ENCODE peak calls at places on chromosomes 13 and 19, in seven cellular contexts. One of them, this sample, is unnamed.

GRCh38 chr13:91564422-91564821 is 166.0 kb downstream of the GPC5 start:
- DNase-seq in EL: no peak
- DNase-seq in lung microvascular endothelial cell: no peak
- DNase-seq in gastrocnemius medialis: no peak
- DNase-seq in progenitor cell of endocrine pancreas: no peak
- DNase-seq in GM23248: no peak
- DNase-seq in HT1080: no peak
- DNase-seq in this sample: no peak

GRCh38 chr13:110559429-110559943 is 2.0 kb downstream of the RAB20 start:
- DNase-seq in HT1080: no peak
- DNase-seq in progenitor cell of endocrine pancreas: no peak
- DNase-seq in GM23248: peak; percentile 72
- DNase-seq in gastrocnemius medialis: no peak
- DNase-seq in lung microvascular endothelial cell: no peak
- DNase-seq in EL: peak; percentile 42
- DNase-seq in this sample: peak; percentile 97

GRCh38 chr19:28606269-28607032 is 606.5 kb downstream of the UQCRFS1 start:
- DNase-seq in EL: no peak
- DNase-seq in lung microvascular endothelial cell: no peak
- DNase-seq in gastrocnemius medialis: no peak
- DNase-seq in GM23248: no peak
- DNase-seq in progenitor cell of endocrine pancreas: no peak
- DNase-seq in HT1080: no peak
- DNase-seq in this sample: no peak

GRCh38 chr13:39051157-39051556 is 12.9 kb downstream of the NHLRC3 start:
- DNase-seq in lung microvascular endothelial cell: peak; percentile 54
- DNase-seq in gastrocnemius medialis: no peak
- DNase-seq in GM23248: peak; percentile 69
- DNase-seq in EL: peak; percentile 28
- DNase-seq in progenitor cell of endocrine pancreas: no peak
- DNase-seq in HT1080: peak; percentile 16
- DNase-seq in this sample: no peak

GRCh38 chr19:1251503-1252220 is 3.3 kb downstream of the MIDN start:
- DNase-seq in HT1080: no peak
- DNase-seq in lung microvascular endothelial cell: peak; percentile 42
- DNase-seq in GM23248: no peak
- DNase-seq in progenitor cell of endocrine pancreas: no peak
- DNase-seq in gastrocnemius medialis: peak; percentile 61
- DNase-seq in EL: no peak
- DNase-seq in this sample: no peak

GRCh38 chr13:84362777-84363176 is 480.5 kb upstream of the SLITRK1 start:
- DNase-seq in gastrocnemius medialis: no peak
- DNase-seq in EL: peak; percentile 45
- DNase-seq in progenitor cell of endocrine pancreas: no peak
- DNase-seq in GM23248: peak; percentile 6
- DNase-seq in HT1080: no peak
- DNase-seq in lung microvascular endothelial cell: no peak
- DNase-seq in this sample: no peak

GRCh38 chr13:80214521-80214941 is 126.4 kb downstream of the SPRY2 start:
- DNase-seq in GM23248: no peak
- DNase-seq in HT1080: no peak
- DNase-seq in EL: no peak
- DNase-seq in gastrocnemius medialis: no peak
- DNase-seq in lung microvascular endothelial cell: no peak
- DNase-seq in progenitor cell of endocrine pancreas: no peak
- DNase-seq in this sample: no peak

GRCh38 chr19:7512400-7512851 is 3.5 kb upstream of the ZNF358 start:
- DNase-seq in gastrocnemius medialis: no peak
- DNase-seq in lung microvascular endothelial cell: no peak
- DNase-seq in GM23248: no peak
- DNase-seq in progenitor cell of endocrine pancreas: no peak
- DNase-seq in EL: peak; percentile 60
- DNase-seq in HT1080: peak; percentile 33
- DNase-seq in this sample: peak; percentile 68

GRCh38 chr19:1373534-1374249 is 10.0 kb upstream of the NDUFS7 start:
- DNase-seq in lung microvascular endothelial cell: no peak
- DNase-seq in progenitor cell of endocrine pancreas: no peak
- DNase-seq in HT1080: no peak
- DNase-seq in gastrocnemius medialis: no peak
- DNase-seq in GM23248: no peak
- DNase-seq in EL: no peak
- DNase-seq in this sample: no peak

GRCh38 chr19:14554382-14554812 is 17.5 kb downstream of the NDUFB7 start:
- DNase-seq in progenitor cell of endocrine pancreas: no peak
- DNase-seq in EL: no peak
- DNase-seq in GM23248: no peak
- DNase-seq in HT1080: no peak
- DNase-seq in lung microvascular endothelial cell: no peak
- DNase-seq in gastrocnemius medialis: no peak
- DNase-seq in this sample: peak; percentile 76

GRCh38 chr19:49396738-49397505 is 8.9 kb downstream of the KASH5 start:
- DNase-seq in GM23248: no peak
- DNase-seq in lung microvascular endothelial cell: no peak
- DNase-seq in EL: no peak
- DNase-seq in HT1080: no peak
- DNase-seq in gastrocnemius medialis: no peak
- DNase-seq in progenitor cell of endocrine pancreas: no peak
- DNase-seq in this sample: peak; percentile 59

GRCh38 chr19:8396563-8397203 is 6.5 kb downstream of the RAB11B start:
- DNase-seq in HT1080: peak; percentile 45
- DNase-seq in EL: peak; percentile 53
- DNase-seq in progenitor cell of endocrine pancreas: no peak
- DNase-seq in gastrocnemius medialis: peak; percentile 41
- DNase-seq in lung microvascular endothelial cell: peak; percentile 74
- DNase-seq in GM23248: peak; percentile 77
- DNase-seq in this sample: peak; percentile 98

GRCh38 chr13:66528903-66529576 is 701.1 kb downstream of the PCDH9 start:
- DNase-seq in HT1080: no peak
- DNase-seq in lung microvascular endothelial cell: no peak
- DNase-seq in EL: no peak
- DNase-seq in GM23248: no peak
- DNase-seq in progenitor cell of endocrine pancreas: no peak
- DNase-seq in gastrocnemius medialis: no peak
- DNase-seq in this sample: no peak

GRCh38 chr19:57110592-57111328 is 9.0 kb upstream of the USP29 start:
- DNase-seq in gastrocnemius medialis: no peak
- DNase-seq in lung microvascular endothelial cell: no peak
- DNase-seq in HT1080: peak; percentile 2
- DNase-seq in GM23248: peak; percentile 32
- DNase-seq in progenitor cell of endocrine pancreas: no peak
- DNase-seq in EL: no peak
- DNase-seq in this sample: no peak

GRCh38 chr19:4980087-4980486 is 11.2 kb downstream of the KDM4B start:
- DNase-seq in progenitor cell of endocrine pancreas: no peak
- DNase-seq in lung microvascular endothelial cell: no peak
- DNase-seq in HT1080: no peak
- DNase-seq in GM23248: peak; percentile 58
- DNase-seq in gastrocnemius medialis: peak; percentile 45
- DNase-seq in EL: peak; percentile 42
- DNase-seq in this sample: peak; percentile 48

GRCh38 chr19:49132974-49133609 is 13.7 kb downstream of the PPFIA3 start:
- DNase-seq in EL: no peak
- DNase-seq in HT1080: no peak
- DNase-seq in lung microvascular endothelial cell: no peak
- DNase-seq in GM23248: no peak
- DNase-seq in gastrocnemius medialis: no peak
- DNase-seq in progenitor cell of endocrine pancreas: no peak
- DNase-seq in this sample: peak; percentile 44

GRCh38 chr19:10555613-10555979 is 10.2 kb downstream of the KRI1 start:
- DNase-seq in GM23248: no peak
- DNase-seq in HT1080: no peak
- DNase-seq in progenitor cell of endocrine pancreas: no peak
- DNase-seq in gastrocnemius medialis: no peak
- DNase-seq in EL: no peak
- DNase-seq in lung microvascular endothelial cell: no peak
- DNase-seq in this sample: peak; percentile 78

GRCh38 chr19:45177817-45178261 is at the start of gene TRAPPC6A:
- DNase-seq in EL: peak; percentile 69
- DNase-seq in gastrocnemius medialis: no peak
- DNase-seq in GM23248: peak; percentile 97
- DNase-seq in progenitor cell of endocrine pancreas: no peak
- DNase-seq in lung microvascular endothelial cell: peak; percentile 43
- DNase-seq in HT1080: no peak
- DNase-seq in this sample: peak; percentile 94